ENCODE peak calls at places on chromosome 15, in seven cellular contexts. X, I, Z, N, U, V and C are unnamed samples.

GRCh38 chr15:43433160-43433559 is 59.8 kb downstream of the TP53BP1 start:
- DNase-seq in Z (no peak), V (no peak), N (no peak), U (no peak), X (no peak), I (no peak), C (no peak)

GRCh38 chr15:51837784-51838183 is 8.3 kb downstream of the TMOD3 start:
- DNase-seq in Z (peak; percentile 59), V (no peak), U (no peak), X (no peak), N (no peak), I (no peak), C (peak; percentile 19)

GRCh38 chr15:58065011-58065444 is 483 bp downstream of the ALDH1A2 start:
- DNase-seq in U (peak; percentile 23), X (peak; percentile 16), V (peak; percentile 20), N (peak; percentile 74), Z (no peak), I (peak; percentile 21), C (peak; percentile 6)

GRCh38 chr15:43492266-43492665 is 690 bp downstream of the TP53BP1 start:
- DNase-seq in N (no peak), U (no peak), V (no peak), X (no peak), Z (peak; percentile 25), I (no peak), C (no peak)

GRCh38 chr15:88258021-88258641 is 1.6 kb upstream of the NTRK3 start:
- DNase-seq in I (peak; percentile 59), X (no peak), Z (peak; percentile 29), N (no peak), V (peak; percentile 52), U (peak; percentile 53), C (no peak)

GRCh38 chr15:101637549-101638318 is 14.4 kb downstream of the TM2D3 start:
- DNase-seq in U (peak; percentile 29), V (no peak), Z (no peak), X (no peak), I (no peak), N (no peak), C (no peak)

GRCh38 chr15:25944386-25944785 is 81.3 kb upstream of the ATP10A start:
- DNase-seq in U (no peak), X (no peak), Z (no peak), N (no peak), V (no peak), I (no peak), C (no peak)

GRCh38 chr15:42730536-42730935 is 6.4 kb downstream of the CDAN1 start:
- DNase-seq in Z (no peak), X (no peak), V (no peak), N (peak; percentile 55), I (no peak), U (no peak), C (no peak)

GRCh38 chr15:80953953-80954778 is 35.5 kb downstream of the MESD start:
- DNase-seq in X (no peak), U (no peak), V (no peak), Z (no peak), I (no peak), N (no peak), C (no peak)

GRCh38 chr15:62758952-62759349 is 283.6 kb upstream of the TPM1 start:
- DNase-seq in V (no peak), N (no peak), I (no peak), Z (no peak), X (no peak), U (no peak), C (no peak)

GRCh38 chr15:51107612-51108011 is 12.9 kb upstream of the TNFAIP8L3 start:
- DNase-seq in Z (no peak), I (no peak), U (no peak), V (no peak), X (no peak), N (no peak), C (no peak)

GRCh38 chr15:55703873-55704285 is 39.1 kb downstream of the PRTG start:
- DNase-seq in X (no peak), Z (peak; percentile 14), V (no peak), N (no peak), I (no peak), U (no peak), C (no peak)

GRCh38 chr15:52137432-52138357 is 25.1 kb upstream of the BCL2L10 start:
- DNase-seq in N (no peak), V (no peak), U (no peak), I (peak; percentile 35), X (no peak), Z (no peak), C (no peak)

GRCh38 chr15:98518823-98519561 is 129.3 kb upstream of the IGF1R start:
- DNase-seq in I (peak; percentile 64), X (no peak), V (peak; percentile 41), N (no peak), Z (peak; percentile 75), U (peak; percentile 91), C (peak; percentile 75)

GRCh38 chr15:81133782-81134461 is at the start of gene CFAP161:
- DNase-seq in V (peak; percentile 76), Z (no peak), I (peak; percentile 55), X (no peak), U (peak; percentile 86), N (peak; percentile 85), C (peak; percentile 36)

GRCh38 chr15:44500555-44500954 is 36.4 kb upstream of the EIF3J start:
- DNase-seq in U (no peak), Z (no peak), N (no peak), I (no peak), X (no peak), V (no peak), C (no peak)

DNA sequence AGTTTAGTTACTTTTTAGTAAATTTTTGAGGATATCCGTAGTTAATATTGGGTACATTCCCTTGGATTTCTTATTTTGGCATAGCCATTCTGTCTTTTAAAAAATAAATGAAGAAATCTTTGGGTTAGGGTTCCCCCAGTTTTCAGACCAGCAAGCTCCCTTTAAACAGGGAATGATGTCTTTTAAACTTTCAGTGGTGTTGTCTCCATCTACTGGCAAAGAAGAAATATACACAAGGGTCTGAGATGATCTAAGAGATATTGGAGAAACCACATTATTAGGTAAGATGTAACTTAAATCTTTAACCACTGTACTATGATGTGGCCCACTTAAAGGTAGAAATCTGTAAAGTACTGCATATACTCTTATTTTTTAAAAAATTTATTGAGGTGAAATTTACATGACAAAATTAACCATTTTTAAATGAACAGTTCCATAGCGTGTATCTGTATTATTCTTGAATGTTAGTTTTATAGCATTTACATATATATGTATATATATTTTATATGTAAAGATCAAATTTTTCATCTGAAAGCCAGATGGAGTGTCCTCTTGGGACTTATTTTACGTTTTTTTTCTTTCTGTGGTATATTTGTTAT is 35.1 kb upstream of the EIF3J start:
- DNase-seq in N (no peak), Z (peak; percentile 42), V (no peak), X (no peak), U (peak; percentile 25), I (no peak), C (peak; percentile 45)
- TF ChIP-seq CTCF in N (peak; percentile 46), Z (peak; percentile 96), V (peak; percentile 42), X (no peak), U (peak; percentile 64), I (peak; percentile 52), C (peak; percentile 49)

GRCh38 chr15:45777781-45778180 is 143.0 kb downstream of the SQOR start:
- DNase-seq in V (no peak), X (no peak), I (no peak), Z (peak; percentile 87), N (no peak), U (no peak), C (no peak)
- TF ChIP-seq CTCF in V (no peak), X (no peak), I (no peak), Z (no peak), N (no peak), U (no peak), C (no peak)

GRCh38 chr15:33859992-33860545 is 108.2 kb upstream of the CHRM5 start:
- DNase-seq in Z (no peak), N (no peak), X (no peak), I (no peak), V (no peak), U (no peak), C (no peak)

GRCh38 chr15:33858836-33859235 is 109.5 kb upstream of the CHRM5 start:
- DNase-seq in U (no peak), Z (no peak), V (no peak), X (no peak), N (no peak), I (no peak), C (no peak)

GRCh38 chr15:33852570-33852969 is 115.7 kb upstream of the CHRM5 start:
- DNase-seq in N (no peak), V (no peak), X (no peak), U (peak; percentile 44), Z (no peak), I (no peak), C (no peak)

GRCh38 chr15:33860749-33861148 is 107.5 kb upstream of the CHRM5 start:
- DNase-seq in N (no peak), Z (no peak), I (no peak), U (no peak), X (no peak), V (no peak), C (no peak)

DNA sequence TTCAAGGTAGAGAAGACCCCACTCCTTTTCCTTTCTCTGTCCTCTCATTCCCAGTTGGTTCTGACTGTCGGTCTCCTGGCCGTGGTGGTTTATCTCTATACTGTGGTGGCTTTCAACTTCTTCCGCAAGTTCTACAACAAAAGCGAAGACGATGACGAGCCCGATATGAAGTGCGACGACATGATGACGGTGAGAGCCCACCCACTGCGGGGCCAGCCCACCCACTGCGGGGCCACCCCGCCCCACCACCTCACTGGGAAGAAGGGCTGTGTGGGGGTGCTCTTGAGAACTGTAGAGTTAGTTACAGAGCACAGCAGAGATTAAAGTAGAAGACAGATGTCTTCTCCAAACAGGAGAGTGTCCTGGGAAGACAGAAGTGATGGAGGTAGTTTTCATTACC is 110.6 kb upstream of the CHRM5 start:
- DNase-seq in I (no peak), U (no peak), N (no peak), Z (no peak), X (no peak), V (no peak), C (no peak)
- TF ChIP-seq CTCF in I (no peak), U (no peak), N (no peak), Z (no peak), X (no peak), V (no peak), C (no peak)

GRCh38 chr15:77584691-77585090 is 48.0 kb downstream of the LINGO1 start:
- DNase-seq in Z (no peak), X (no peak), U (no peak), N (peak; percentile 52), V (no peak), I (no peak), C (no peak)

GRCh38 chr15:77580991-77581682 is 51.6 kb downstream of the LINGO1 start:
- DNase-seq in Z (no peak), X (no peak), V (peak; percentile 36), U (no peak), N (peak; percentile 58), I (no peak), C (no peak)

GRCh38 chr15:77581896-77582569 is 50.7 kb downstream of the LINGO1 start:
- DNase-seq in N (peak; percentile 47), V (no peak), U (no peak), X (no peak), Z (no peak), I (no peak), C (no peak)

GRCh38 chr15:77582763-77583162 is 49.9 kb downstream of the LINGO1 start:
- DNase-seq in X (no peak), Z (no peak), V (no peak), N (peak; percentile 33), U (peak; percentile 40), I (no peak), C (no peak)

DNA sequence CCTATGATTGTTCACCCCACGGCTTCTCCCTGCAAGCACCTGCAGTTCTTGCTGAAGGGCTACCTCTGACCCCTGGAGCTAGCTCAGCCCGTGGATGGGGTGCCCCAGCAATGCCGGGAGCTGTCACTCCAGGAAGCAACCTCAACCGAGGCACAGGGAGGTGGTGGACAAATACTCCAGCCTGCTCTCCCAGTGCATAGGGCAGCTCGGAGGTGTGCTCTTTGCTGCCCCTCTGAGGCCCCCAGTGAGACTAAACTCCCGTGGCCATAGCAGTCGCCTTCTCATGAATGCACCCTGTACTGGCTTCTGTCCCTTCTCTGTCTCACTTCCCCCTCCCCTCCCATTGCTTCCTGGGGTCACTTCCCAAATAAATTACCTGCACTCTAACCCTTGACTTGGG is 48.5 kb downstream of the LINGO1 start:
- DNase-seq in V (no peak), Z (peak; percentile 17), X (no peak), N (peak; percentile 33), U (peak; percentile 51), I (no peak), C (no peak)
- TF ChIP-seq CTCF in V (no peak), Z (peak; percentile 46), X (no peak), N (no peak), U (peak; percentile 27), I (no peak), C (no peak)